ENCODE peak calls at places on chromosome 17, in seven cellular contexts. I, M, P, J, T, Y and Q are unnamed samples.

GRCh38 chr17:66405836-66406679 is 103.6 kb downstream of the PRKCA start:
- DNase-seq in M (no peak), Y (no peak), J (no peak), I (no peak), P (no peak), T (no peak), Q (peak)

GRCh38 chr17:80198144-80198661 is 21.9 kb downstream of the SGSH start:
- DNase-seq in T (no peak), J (no peak), M (no peak), Y (no peak), I (peak), P (no peak), Q (no peak)

GRCh38 chr17:19370493-19370960 is 7.8 kb upstream of the MAPK7 start:
- DNase-seq in Y (no peak), M (no peak), P (no peak), J (no peak), T (no peak), I (no peak), Q (no peak)

GRCh38 chr17:37746617-37747016 is 1.8 kb upstream of the HNF1B start:
- DNase-seq in J (no peak), P (no peak), I (no peak), Y (no peak), M (no peak), T (no peak), Q (no peak)

GRCh38 chr17:27993161-27993695 is 49.2 kb upstream of the NLK start:
- DNase-seq in J (no peak), P (no peak), T (no peak), Y (no peak), I (no peak), M (no peak), Q (no peak)

GRCh38 chr17:80217703-80218362 is 2.3 kb downstream of the SGSH start:
- DNase-seq in P (no peak), M (peak), T (no peak), I (no peak), Y (no peak), J (no peak), Q (no peak)

GRCh38 chr17:17109896-17110295 is 67.6 kb downstream of the MPRIP start:
- DNase-seq in I (no peak), M (peak), T (no peak), Y (no peak), J (peak), P (no peak), Q (no peak)

GRCh38 chr17:40313660-40314556 is 4.9 kb downstream of the RARA start:
- DNase-seq in M (peak), I (no peak), T (no peak), Y (no peak), P (no peak), J (peak), Q (no peak)

GRCh38 chr17:22516861-22517636 is 824.7 kb downstream of the KCNJ18 start:
- DNase-seq in J (no peak), P (no peak), T (no peak), Y (no peak), I (no peak), M (no peak), Q (no peak)

GRCh38 chr17:77212833-77213777 is 72.3 kb downstream of the SEC14L1 start:
- DNase-seq in P (no peak), T (no peak), I (no peak), M (no peak), Y (no peak), J (no peak), Q (no peak)

GRCh38 chr17:63138713-63139112 is 172.7 kb downstream of the TANC2 start:
- DNase-seq in Y (no peak), T (no peak), M (no peak), P (no peak), I (no peak), J (no peak), Q (no peak)

GRCh38 chr17:72590382-72590781 is 469.6 kb downstream of the SOX9 start:
- DNase-seq in I (no peak), T (peak), P (no peak), J (no peak), M (no peak), Y (no peak), Q (no peak)

GRCh38 chr17:76734080-76734840 is 2.9 kb downstream of the SRSF2 start:
- DNase-seq in Y (peak), P (no peak), J (peak), T (no peak), I (no peak), M (no peak), Q (peak)

GRCh38 chr17:59607817-59608403 is 11.8 kb upstream of the CLTC start:
- DNase-seq in T (no peak), I (peak), Y (peak), P (no peak), J (peak), M (no peak), Q (peak)

GRCh38 chr17:44198721-44199552 is 747 bp downstream of the ATXN7L3 start:
- DNase-seq in I (peak), M (peak), T (no peak), Y (peak), P (peak), J (peak), Q (peak)

GRCh38 chr17:78184868-78185267 is 2.0 kb downstream of the TK1 start:
- DNase-seq in M (no peak), T (no peak), Y (no peak), I (no peak), J (no peak), P (no peak), Q (no peak)

GRCh38 chr17:71494045-71494444 is 626.8 kb upstream of the SOX9 start:
- DNase-seq in J (no peak), I (no peak), Y (no peak), P (no peak), M (no peak), T (no peak), Q (no peak)

GRCh38 chr17:9768381-9768934 is 22.9 kb downstream of the DHRS7C start:
- DNase-seq in P (no peak), J (peak), T (no peak), M (no peak), Y (peak), I (no peak), Q (peak)

GRCh38 chr17:1593630-1593931 is 31.0 kb upstream of the PITPNA start:
- DNase-seq in I (peak), P (no peak), Y (no peak), M (no peak), T (no peak), J (no peak), Q (no peak)

GRCh38 chr17:1601571-1601970 is 27.1 kb downstream of the SLC43A2 start:
- DNase-seq in P (no peak), J (no peak), M (no peak), Y (no peak), I (no peak), T (no peak), Q (no peak)

GRCh38 chr17:1597861-1598342 is 30.7 kb downstream of the SLC43A2 start:
- DNase-seq in M (no peak), I (no peak), Y (no peak), T (no peak), P (no peak), J (no peak), Q (no peak)

GRCh38 chr17:1592751-1593629 is 30.4 kb upstream of the PITPNA start:
- DNase-seq in I (no peak), P (no peak), M (peak), J (no peak), Y (peak), T (no peak), Q (no peak)

DNA sequence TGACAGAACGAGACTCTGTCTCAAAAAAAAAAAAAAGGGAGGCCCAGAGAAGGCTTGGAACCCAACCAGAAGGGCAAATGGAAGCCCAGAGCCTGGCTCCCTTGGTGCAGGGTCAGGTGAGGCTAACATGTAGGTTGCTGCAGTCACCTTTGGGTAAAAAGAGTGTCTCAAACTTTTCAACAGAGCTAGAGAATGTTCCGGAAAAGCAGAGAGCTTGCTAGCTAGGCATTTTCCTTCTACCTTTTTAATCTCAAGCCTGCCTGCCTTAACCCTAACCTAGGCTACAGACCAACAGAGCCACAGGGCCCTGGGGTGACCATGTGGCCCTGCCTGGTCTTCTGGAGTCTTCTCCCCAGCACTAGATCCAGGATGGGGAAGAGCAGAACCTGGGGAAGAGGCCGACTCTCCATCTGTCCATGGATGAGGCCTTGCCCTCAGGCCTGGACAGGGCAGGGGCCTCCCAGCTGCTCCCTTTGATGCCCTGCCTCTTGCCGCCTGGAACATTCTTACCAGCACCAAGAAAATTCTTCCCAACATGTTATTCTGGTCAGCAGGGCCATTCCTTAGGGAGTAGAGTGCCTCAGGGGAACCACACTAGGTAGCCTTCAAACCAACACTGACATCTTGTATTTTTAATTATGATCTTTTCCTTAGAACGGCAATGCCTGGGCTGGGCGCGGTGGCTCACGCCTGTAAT is 30.1 kb downstream of the SLC43A2 start:
- DNase-seq in J (no peak), I (no peak), M (no peak), T (no peak), P (no peak), Y (no peak), Q (no peak)
- H3K27ac ChIP-seq in J (no peak), I (no peak), M (no peak), T (no peak), P (no peak), Y (no peak), Q (no peak)

GRCh38 chr17:11388061-11388460 is 147.0 kb downstream of the SHISA6 start:
- DNase-seq in P (no peak), I (no peak), M (no peak), Y (no peak), J (no peak), T (no peak), Q (no peak)

GRCh38 chr17:11389583-11389982 is 148.6 kb downstream of the SHISA6 start:
- DNase-seq in I (no peak), P (no peak), M (no peak), J (no peak), T (no peak), Y (no peak), Q (no peak)

GRCh38 chr17:11391134-11391533 is 150.1 kb downstream of the SHISA6 start:
- DNase-seq in Y (no peak), I (peak), T (no peak), P (no peak), J (no peak), M (no peak), Q (peak)
- TF ChIP-seq CTCF in Y (peak), I (peak), T (no peak), P (no peak), J (no peak), M (no peak), Q (peak)

DNA sequence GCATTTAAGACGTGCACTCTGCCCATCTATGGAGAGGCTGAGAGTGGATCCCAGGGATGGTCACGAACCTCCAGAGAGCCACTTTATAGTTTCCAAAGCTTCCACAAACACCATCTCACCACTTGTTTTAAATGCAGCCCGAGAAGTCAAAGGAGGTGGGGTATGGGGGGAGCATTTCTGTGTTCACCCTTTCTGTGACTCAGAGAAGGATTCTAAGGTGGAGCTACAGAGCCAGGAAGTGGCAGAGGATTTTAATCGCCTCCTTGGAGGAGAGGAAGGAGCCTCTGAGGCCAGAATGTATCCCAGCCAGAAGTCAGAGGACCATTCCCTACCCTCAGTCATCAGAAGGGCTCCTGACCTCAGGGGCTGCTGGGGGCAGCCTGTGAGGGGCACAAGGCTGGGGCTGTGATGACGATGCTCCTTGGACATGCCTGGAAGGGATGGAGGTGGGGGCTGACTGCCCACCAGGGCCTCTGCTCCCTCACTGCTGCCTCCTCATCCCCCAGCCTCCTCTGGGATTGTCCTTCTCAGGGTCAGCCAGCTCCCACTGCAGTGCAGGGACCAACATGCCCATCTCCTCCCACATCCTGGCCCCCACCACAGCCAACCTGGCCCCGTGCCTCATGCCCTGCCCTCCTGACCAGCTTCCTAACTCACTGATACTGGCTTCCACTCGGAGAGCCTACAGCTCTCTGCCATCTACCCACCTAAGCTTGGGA is 2.8 kb downstream of the XYLT2 start:
- DNase-seq in T (no peak), Y (no peak), P (peak), I (peak), J (no peak), M (no peak), Q (no peak)
- H3K27ac ChIP-seq in T (no peak), Y (no peak), P (no peak), I (no peak), J (no peak), M (no peak), Q (no peak)

GRCh38 chr17:81913394-81914102 is 2.3 kb upstream of the PCYT2 start:
- DNase-seq in T (no peak), I (no peak), M (no peak), J (no peak), Y (no peak), P (no peak), Q (no peak)

GRCh38 chr17:81912441-81913309 is 1.5 kb upstream of the PCYT2 start:
- DNase-seq in I (no peak), P (no peak), J (no peak), T (no peak), Y (no peak), M (no peak), Q (no peak)

GRCh38 chr17:81910840-81911276 is 341 bp downstream of the PCYT2 start:
- DNase-seq in I (no peak), J (no peak), Y (no peak), T (no peak), P (no peak), M (no peak), Q (no peak)

GRCh38 chr17:81911277-81911961 is at the start of gene PCYT2:
- DNase-seq in T (peak), J (peak), M (peak), Y (peak), P (peak), I (peak), Q (peak)

DNA sequence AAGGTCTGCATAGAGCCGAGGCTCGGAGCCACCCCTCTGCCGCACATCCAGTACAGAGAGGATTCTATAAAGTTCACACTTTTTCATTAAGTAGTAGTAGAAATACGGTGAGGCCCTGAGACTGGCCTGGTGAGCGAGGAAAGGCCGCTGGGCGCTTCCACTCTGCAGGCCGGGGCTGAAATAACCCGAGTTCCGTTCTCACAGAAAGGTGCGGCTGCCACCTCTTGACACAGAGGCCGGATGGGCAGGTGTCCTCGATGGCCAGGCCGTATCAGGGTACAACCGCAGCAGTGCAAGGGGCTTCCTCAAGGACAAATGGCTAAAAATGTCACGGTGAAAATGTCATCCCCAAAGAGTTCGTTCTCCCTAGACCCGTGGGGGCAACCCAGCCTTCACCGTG is 770 bp upstream of the PCYT2 start:
- DNase-seq in P (no peak), I (no peak), T (no peak), Y (no peak), M (no peak), J (no peak), Q (no peak)
- TF ChIP-seq CTCF in P (no peak), I (no peak), T (no peak), Y (no peak), M (no peak), J (no peak), Q (no peak)

DNA sequence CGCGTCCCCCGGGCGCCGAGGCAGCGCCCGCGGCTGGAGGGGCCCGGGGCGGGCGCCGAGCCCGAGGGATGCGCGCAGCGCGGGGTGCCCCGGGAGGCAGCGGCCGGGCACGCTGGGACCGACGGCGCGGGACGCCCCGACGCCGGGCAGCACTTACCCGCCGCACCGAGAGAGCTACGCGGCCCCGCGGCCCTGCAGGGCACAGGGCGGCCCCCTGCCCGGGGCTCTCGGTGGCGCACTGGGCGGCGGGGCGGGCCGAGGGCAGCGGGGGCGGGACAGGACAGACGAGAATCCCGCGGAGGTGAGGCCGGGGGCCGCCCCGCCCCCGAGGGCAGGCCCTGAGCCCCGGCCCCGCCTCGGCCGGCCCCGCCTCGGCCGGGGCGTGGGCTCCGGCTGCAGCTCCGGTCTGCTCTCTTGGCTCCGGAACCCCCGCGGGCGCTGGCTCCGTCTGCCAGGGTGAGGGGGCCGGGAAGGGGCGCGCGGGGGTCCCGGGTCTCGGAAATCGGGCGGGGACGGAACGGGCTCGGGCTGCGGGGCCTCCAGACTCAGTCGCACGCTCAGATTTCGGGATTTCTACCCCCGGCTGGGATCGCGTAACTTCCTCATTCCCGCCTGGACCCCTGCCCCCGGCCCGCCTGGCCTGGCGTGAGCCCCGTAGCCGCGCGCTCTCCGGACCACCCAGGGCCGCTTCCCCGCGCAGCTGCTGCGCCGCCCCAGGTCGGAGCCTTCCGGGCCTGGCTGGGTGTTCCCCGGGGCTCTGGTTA is at the start of gene PLD2:
- DNase-seq in P (peak), J (peak), M (peak), I (peak), T (peak), Y (peak), Q (peak)
- H3K27ac ChIP-seq in P (peak), J (peak), M (peak), I (no peak), T (peak), Y (no peak), Q (peak)

DNA sequence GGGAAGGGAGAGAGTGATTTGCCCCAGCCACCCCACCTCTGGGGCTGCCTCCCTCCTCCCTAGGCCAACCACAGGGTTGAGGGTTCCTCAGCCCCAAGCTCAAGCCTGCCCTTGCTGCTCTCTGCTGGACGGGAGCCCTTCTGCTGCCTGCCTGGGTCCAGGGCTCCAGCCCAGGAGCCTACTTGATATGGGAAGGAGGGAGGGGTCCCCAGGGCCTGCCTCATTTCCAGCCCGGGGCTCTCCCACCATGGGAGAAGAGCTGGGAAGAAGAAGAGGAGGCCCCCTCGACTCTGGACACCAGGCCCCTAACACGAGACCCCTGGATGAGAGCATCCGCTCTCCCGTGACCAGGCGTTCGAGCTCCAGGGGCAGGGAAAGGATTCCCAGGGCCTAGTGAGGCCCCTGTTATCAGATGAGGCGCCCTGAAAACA is 726 bp downstream of the SLC16A5 start:
- DNase-seq in T (no peak), I (peak), M (no peak), Y (no peak), J (peak), P (no peak), Q (no peak)
- TF ChIP-seq CTCF in T (no peak), I (no peak), M (no peak), Y (no peak), J (no peak), P (no peak), Q (no peak)

GRCh38 chr17:8746501-8747236 is 2.0 kb upstream of the CCDC42 start:
- DNase-seq in I (peak), Y (no peak), P (no peak), T (peak), M (no peak), J (no peak), Q (no peak)
- H3K27ac ChIP-seq in I (no peak), Y (no peak), P (no peak), T (no peak), M (peak), J (no peak), Q (no peak)